ENCODE peak calls at places on chromosomes 6 and 20, in eight cellular contexts. W is endodermal cell, E is A549, X is PC-9, P is heart left ventricle, B is upper lobe of left lung, G is hepatocyte, C is lower lobe of right lung. V is an unnamed sample.

GRCh38 chr6:163180874-163181541 is 233.5 kb upstream of the QKI start:
- DNase-seq in G (peak; percentile 84), E (peak; percentile 79), P (peak; percentile 87), B (peak; percentile 82), X (peak; percentile 68), C (peak; percentile 84), W (peak; percentile 92), V (no peak)

GRCh38 chr6:169093121-169093723 is 160.4 kb downstream of the THBS2 start:
- DNase-seq in C (no peak), W (no peak), P (no peak), X (no peak), G (no peak), B (no peak), E (no peak), V (no peak)

GRCh38 chr6:148471624-148472494 is 129.2 kb downstream of the SASH1 start:
- DNase-seq in E (no peak), C (no peak), P (no peak), B (no peak), G (peak; percentile 11), W (no peak), X (no peak), V (no peak)

GRCh38 chr6:42226251-42227143 is 8.8 kb upstream of the MRPS10 start:
- DNase-seq in G (peak; percentile 83), C (no peak), B (no peak), X (peak; percentile 99), E (peak; percentile 88), W (peak; percentile 78), P (no peak), V (no peak)

GRCh38 chr6:34148864-34149810 is 3.2 kb upstream of the GRM4 start:
- DNase-seq in G (no peak), B (no peak), C (peak; percentile 13), P (no peak), W (peak; percentile 61), E (no peak), X (no peak), V (no peak)

GRCh38 chr6:150528648-150529285 is 70.9 kb upstream of the PLEKHG1 start:
- DNase-seq in X (no peak), E (no peak), G (peak; percentile 71), W (peak; percentile 90), C (no peak), P (peak; percentile 69), B (no peak), V (no peak)

GRCh38 chr6:105346052-105346451 is 56.8 kb downstream of the PREP start:
- DNase-seq in E (peak; percentile 8), G (peak; percentile 9), W (no peak), C (no peak), B (no peak), X (peak; percentile 48), P (no peak), V (no peak)

GRCh38 chr6:17483391-17484016 is 90.1 kb downstream of the CAP2 start:
- DNase-seq in G (no peak), W (no peak), E (no peak), C (no peak), B (no peak), P (peak; percentile 27), X (no peak), V (no peak)

GRCh38 chr6:99819853-99820252 is 174.2 kb downstream of the MCHR2 start:
- DNase-seq in X (no peak), P (no peak), E (no peak), C (no peak), B (no peak), G (no peak), W (no peak), V (no peak)

GRCh38 chr6:125839471-125839870 is 48.7 kb downstream of the NCOA7 start:
- DNase-seq in B (no peak), G (no peak), P (no peak), X (no peak), E (no peak), C (no peak), W (no peak), V (no peak)

GRCh38 chr6:167845856-167846255 is 19.1 kb downstream of the AFDN start:
- DNase-seq in G (no peak), X (no peak), W (no peak), B (no peak), E (no peak), P (no peak), C (no peak), V (no peak)

GRCh38 chr20:16477632-16478031 is 95.6 kb downstream of the KIF16B start:
- DNase-seq in B (no peak), W (no peak), E (no peak), P (no peak), C (no peak), X (no peak), G (peak; percentile 16), V (no peak)

GRCh38 chr6:51495016-51495805 is 592.2 kb downstream of the PKHD1 start:
- DNase-seq in B (no peak), G (no peak), E (no peak), W (peak; percentile 63), P (no peak), C (no peak), X (no peak), V (no peak)

GRCh38 chr6:31534521-31535040 is 5.8 kb downstream of the MCCD1 start:
- DNase-seq in E (no peak), G (no peak), W (no peak), B (no peak), C (no peak), X (no peak), P (no peak), V (no peak)

GRCh38 chr6:43953794-43954310 is 173.4 kb downstream of the MRPL14 start:
- DNase-seq in G (peak; percentile 41), B (no peak), X (no peak), C (no peak), E (no peak), P (peak; percentile 79), W (peak; percentile 87), V (no peak)
- TF ChIP-seq CTCF in G (peak; percentile 45), B (peak; percentile 11), X (no peak), C (no peak), E (no peak), P (peak; percentile 56), W (peak; percentile 80), V (no peak)

DNA sequence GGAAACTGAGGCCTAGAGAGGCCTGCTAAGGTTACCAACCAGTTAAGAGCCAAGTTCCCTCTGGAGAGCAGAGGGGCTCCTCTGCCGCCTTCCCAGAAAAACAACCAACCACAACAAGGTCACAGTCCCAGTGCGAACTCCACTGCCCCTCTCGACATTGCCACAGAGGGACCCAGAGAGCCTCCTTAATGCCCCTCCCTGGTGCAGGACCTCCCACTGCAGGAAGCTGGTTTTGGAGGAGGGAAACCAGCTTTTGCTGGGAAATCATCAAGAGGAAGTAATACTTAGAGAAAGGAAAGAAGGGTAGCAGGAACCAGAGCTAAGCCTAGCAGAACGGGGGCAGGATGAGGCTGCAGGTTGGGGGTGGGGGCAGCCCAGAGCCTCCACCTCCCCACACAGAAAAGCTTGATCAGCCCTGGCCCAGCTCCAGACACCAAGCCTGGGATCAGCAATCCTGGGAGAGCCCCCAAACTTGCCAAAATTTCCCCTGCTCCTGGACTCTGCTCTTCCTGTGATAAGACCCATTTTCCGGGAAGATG is 37.7 kb upstream of the SIRPA start:
- DNase-seq in B (no peak), W (no peak), X (no peak), P (no peak), G (no peak), E (no peak), C (no peak), V (no peak)
- H3K4me1 ChIP-seq in B (no peaks in the 10 kb centered on the region), W (no peaks in the 10 kb centered on the region), X (peaks cover 3% of the 10 kb centered on the region), P (no peaks in the 10 kb centered on the region), G (peaks cover 6% of the 10 kb centered on the region), E (no peaks in the 10 kb centered on the region), C (no peaks in the 10 kb centered on the region), V (no peaks in the 10 kb centered on the region)

DNA sequence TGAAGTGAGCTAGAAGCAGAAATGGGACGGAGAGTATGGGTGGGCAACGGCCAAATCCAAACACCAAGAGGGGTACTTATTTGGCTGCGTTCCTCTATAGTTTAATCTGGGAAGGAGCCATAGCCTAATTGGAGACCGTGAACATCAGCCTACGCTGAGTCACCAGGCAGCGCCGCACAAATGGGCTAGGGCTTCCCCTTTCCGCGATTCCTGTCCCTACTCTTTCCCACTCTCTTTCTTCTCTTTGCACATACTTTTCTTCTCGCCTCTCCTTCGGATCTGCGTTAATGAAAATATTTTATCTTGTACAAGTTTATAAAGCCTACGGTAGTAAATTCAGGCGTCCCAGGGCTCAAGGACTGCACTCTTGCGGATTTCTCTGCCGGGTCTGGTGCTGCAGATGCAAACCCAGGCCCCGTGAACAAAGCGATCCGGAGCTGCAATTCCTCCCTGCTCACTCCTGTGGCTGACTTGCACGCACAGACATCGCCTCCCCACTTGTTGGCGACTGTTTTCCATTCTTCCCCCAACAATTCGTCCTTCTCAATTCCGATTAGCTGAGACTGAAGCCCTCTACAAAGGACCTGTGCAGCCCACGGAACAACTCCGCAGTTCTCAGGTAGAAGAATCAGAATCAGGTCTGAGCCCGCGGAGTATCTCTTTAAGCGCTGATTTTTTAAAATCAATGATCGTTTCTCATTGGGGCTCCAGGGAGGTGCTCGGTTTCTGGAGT is 4.2 kb upstream of the TBX18 start:
- DNase-seq in B (no peak), W (peak; percentile 81), C (no peak), G (no peak), E (peak; percentile 71), X (no peak), P (no peak), V (no peak)
- H3K9me3 ChIP-seq in B (peaks cover 6% of the 10 kb centered on the region), W (no peaks in the 10 kb centered on the region), C (no peaks in the 10 kb centered on the region), G (no peaks in the 10 kb centered on the region), E (no peaks in the 10 kb centered on the region), X (no peaks in the 10 kb centered on the region), P (no peaks in the 10 kb centered on the region), V (no peaks in the 10 kb centered on the region)

GRCh38 chr20:47173596-47174216 is 182.8 kb downstream of the ZMYND8 start:
- DNase-seq in B (no peak), W (peak; percentile 64), E (peak; percentile 13), C (no peak), P (no peak), X (no peak), G (no peak), V (no peak)
- TF ChIP-seq CTCF in B (no peak), W (peak; percentile 61), E (no peak), C (no peak), P (no peak), X (no peak), G (no peak), V (no peak)